ENCODE peak calls at places on chromosomes 5 and 9, in four cellular contexts. C is K562, U is WTC11, N is HepG2. F is an unnamed sample.

GRCh38 chr5:159330131-159330530 is at the start of gene IL12B:
- DNase-seq in C (no peak), N (no peak), U (no peak), F (no peak)

GRCh38 chr9:101727621-101728524 is 10.6 kb downstream of the GRIN3A start:
- DNase-seq in C (peak), U (peak), N (peak), F (peak)

GRCh38 chr5:159412284-159413046 is 82.2 kb upstream of the IL12B start:
- DNase-seq in C (no peak), N (no peak), U (no peak), F (no peak)

GRCh38 chr9:88692837-88693236 is 157.9 kb downstream of the NXNL2 start:
- DNase-seq in C (no peak), N (no peak), U (no peak), F (no peak)

GRCh38 chr9:129197978-129198736 is 20.1 kb upstream of the IER5L start:
- DNase-seq in N (no peak), C (no peak), U (no peak), F (no peak)

GRCh38 chr9:136295537-136296433 is 8.1 kb downstream of the CCDC187 start:
- DNase-seq in U (no peak), N (peak), C (no peak), F (no peak)

GRCh38 chr9:6640268-6641072 is 5.1 kb downstream of the GLDC start:
- DNase-seq in N (peak), U (no peak), C (no peak), F (no peak)

GRCh38 chr9:124251605-124252366 is 6.0 kb upstream of the NEK6 start:
- DNase-seq in N (no peak), C (no peak), U (no peak), F (no peak)

GRCh38 chr5:110112355-110112754 is 422.6 kb downstream of the MAN2A1 start:
- DNase-seq in C (no peak), N (no peak), U (no peak), F (no peak)

GRCh38 chr5:147819371-147819770 is 12.1 kb downstream of the SPINK1 start:
- DNase-seq in N (no peak), C (no peak), U (no peak), F (no peak)

GRCh38 chr9:124906966-124907365 is 33.9 kb downstream of the GOLGA1 start:
- DNase-seq in C (no peak), N (no peak), U (no peak), F (no peak)

GRCh38 chr9:92887880-92888338 is 10.1 kb upstream of the ZNF484 start:
- DNase-seq in C (no peak), U (no peak), N (no peak), F (no peak)

GRCh38 chr5:171562822-171563221 is 143.4 kb downstream of the FGF18 start:
- DNase-seq in C (no peak), U (no peak), N (no peak), F (no peak)

GRCh38 chr5:86579502-86579901 is 38.2 kb upstream of the COX7C start:
- DNase-seq in U (no peak), C (no peak), N (no peak), F (no peak)

GRCh38 chr9:73011346-73011745 is 58.5 kb upstream of the ALDH1A1 start:
- DNase-seq in U (no peak), N (no peak), C (no peak), F (no peak)

GRCh38 chr5:40827479-40827977 is 7.5 kb downstream of the RPL37 start:
- DNase-seq in C (no peak), U (no peak), N (no peak), F (no peak)

GRCh38 chr5:115069087-115069968 is 100.4 kb downstream of the TRIM36 start:
- DNase-seq in U (peak), N (peak), C (peak), F (peak)

GRCh38 chr9:122016309-122016708 is 76.8 kb downstream of the TTLL11 start:
- DNase-seq in U (no peak), N (no peak), C (no peak), F (no peak)

GRCh38 chr5:128196791-128197190 is 113.2 kb downstream of the SLC12A2 start:
- DNase-seq in U (no peak), C (no peak), N (no peak), F (no peak)

GRCh38 chr9:8653855-8654254 is 854.3 kb upstream of the DMAC1 start:
- DNase-seq in N (no peak), U (no peak), C (no peak), F (no peak)

GRCh38 chr9:21682981-21683380 is 119.5 kb upstream of the MTAP start:
- DNase-seq in N (no peak), C (no peak), U (no peak), F (no peak)

GRCh38 chr5:139808481-139809330 is 13.1 kb downstream of the PSD2 start:
- DNase-seq in C (peak), U (peak), N (no peak), F (no peak)

GRCh38 chr5:139805545-139805944 is 9.9 kb downstream of the PSD2 start:
- DNase-seq in N (no peak), C (no peak), U (no peak), F (no peak)

GRCh38 chr5:139807647-139808030 is 12.0 kb downstream of the PSD2 start:
- DNase-seq in N (no peak), C (no peak), U (no peak), F (no peak)

GRCh38 chr5:139806111-139806510 is 10.5 kb downstream of the PSD2 start:
- DNase-seq in U (no peak), N (no peak), C (no peak), F (no peak)

DNA sequence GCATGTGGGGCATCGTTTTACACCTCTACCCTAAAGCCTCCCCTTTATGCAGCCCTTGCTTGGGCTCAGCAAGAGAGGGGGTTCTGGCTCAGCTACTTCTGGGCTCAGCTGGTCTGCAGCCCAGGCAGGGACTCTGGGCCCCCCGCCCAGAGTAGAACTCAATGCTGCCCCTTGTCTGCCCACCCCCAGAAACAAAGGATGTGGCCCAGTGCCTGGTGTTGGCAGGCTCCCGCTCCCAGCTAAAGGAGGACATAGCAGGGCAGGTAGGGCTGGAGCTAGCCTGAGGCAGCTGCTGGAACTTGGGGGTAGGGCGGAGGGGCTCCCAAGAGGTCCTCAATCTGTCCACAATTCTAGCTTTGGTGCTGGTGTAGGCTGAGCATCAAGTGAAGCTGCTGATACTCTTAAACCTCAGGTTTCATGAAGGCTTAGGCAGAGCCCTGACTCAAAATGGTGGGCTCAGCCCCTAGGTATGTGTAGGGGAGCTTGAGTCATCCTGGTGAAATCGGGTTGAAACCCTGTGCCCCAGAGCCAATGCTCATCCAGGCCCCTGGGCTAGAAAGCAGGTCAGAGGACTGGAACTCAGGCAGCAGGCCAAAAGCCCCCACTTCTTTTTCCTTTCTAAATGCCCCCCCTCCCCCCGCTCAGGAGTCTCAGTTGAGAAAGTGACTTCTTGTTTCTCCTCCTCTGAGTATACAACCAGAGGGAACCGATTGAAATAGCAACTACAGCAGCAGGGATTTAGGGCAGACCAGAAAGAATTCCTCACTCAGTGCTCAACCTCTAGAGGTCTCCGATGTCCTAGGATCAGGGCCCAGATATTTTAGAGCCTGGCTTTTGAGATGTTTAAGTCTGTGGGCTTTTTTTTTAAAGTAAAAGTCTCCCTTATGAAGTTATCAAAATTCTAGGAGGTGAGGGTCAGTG is 11.4 kb downstream of the PSD2 start:
- DNase-seq in N (no peak), U (no peak), C (no peak), F (no peak)
- TF ChIP-seq FOXJ3 in N (no peak), U (no peak), C (no peak), F (no peak)

GRCh38 chr9:100561256-100561655 is 16.6 kb upstream of the CAVIN4 start:
- DNase-seq in N (no peak), C (no peak), U (no peak), F (no peak)
- TF ChIP-seq FOXJ3 in N (no peak), C (no peak), U (no peak), F (no peak)

DNA sequence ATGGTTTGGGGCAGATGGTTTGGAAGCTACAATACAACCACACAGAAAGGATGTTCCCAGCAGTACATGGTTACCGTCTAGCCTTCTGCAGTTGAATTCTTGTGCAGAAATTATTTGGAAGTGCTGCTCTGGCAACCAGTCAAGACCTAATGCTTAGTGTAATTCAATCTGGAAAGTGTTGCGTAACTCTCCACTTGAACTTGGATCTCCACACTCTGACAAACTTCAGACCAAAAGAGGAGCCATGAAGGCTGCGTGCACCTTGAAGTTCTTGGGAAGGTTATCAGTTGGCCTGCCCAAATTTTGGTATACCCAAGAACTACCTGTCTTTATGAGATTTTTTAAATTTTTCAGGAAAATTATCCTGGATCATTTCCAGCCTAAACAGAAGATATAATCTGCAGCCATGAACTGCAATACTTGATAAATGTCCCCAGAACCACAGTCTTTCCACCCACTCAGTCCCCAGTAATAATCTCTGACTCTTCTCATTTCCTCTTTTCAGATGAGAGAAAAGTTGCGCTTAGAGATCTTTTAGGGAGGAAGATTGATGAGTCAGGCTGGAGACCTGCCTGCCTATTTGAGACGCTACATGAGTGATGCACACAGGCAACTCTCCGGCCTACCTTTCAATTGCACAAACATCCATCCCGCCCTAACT is 159.9 kb downstream of the FANCC start:
- DNase-seq in N (peak), C (no peak), U (no peak), F (peak)
- TF ChIP-seq FOXJ3 in N (no peak), C (no peak), U (no peak), F (no peak)

DNA sequence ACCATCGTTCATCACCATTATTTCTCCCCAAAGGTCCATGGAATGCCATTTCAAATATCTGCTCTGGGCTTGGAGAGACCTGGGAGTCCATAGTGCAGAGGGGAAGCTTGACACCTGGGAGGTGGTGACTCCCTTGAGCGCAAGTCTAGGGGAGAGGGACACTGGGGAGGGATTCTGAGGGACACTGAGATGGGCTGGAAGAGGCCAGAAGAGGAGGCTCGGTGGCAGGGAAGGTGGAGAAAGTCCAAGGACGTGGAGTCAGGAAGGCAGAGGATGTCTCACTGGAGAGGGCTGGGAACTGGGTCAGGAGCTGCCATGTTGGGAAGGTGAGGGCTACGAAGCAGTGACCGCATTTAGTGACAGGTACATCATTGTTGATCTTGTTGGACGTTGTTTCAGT is 160.3 kb upstream of the MVB12B start:
- DNase-seq in U (no peak), C (no peak), N (no peak), F (no peak)
- TF ChIP-seq FOXJ3 in U (no peak), C (no peak), N (no peak), F (no peak)

DNA sequence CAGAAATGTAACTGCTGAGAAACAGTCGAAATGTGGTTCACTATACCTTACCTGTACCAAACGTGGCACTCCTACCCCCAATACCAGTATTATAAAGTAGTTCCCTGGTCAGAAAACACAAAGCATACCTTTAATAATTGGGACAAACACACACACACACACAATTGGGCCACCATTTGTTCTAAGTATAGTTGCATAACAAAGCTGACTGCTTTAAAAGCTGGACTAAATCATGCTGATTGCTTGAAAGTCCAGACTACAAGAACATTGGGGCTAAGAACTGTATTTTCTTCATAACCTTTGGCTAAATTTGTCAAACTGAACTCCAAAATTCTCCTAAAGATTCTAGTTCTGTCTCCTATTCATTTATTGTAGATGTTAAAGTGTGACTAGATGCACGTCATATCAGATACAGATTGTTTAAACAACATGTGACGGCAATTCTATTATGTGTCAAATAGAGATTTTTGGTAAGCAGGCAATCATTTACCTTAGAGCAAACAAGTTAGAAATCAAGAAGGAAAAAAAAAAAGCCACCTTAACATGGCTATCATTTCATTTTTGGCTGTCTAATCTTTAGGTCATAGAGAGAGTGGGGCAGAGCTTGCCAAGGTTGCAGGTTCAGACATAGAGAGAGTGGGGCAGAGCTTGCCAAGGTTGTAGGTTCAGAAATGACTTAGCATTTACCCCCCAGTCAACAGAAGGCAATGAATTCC is 265.1 kb downstream of the ARL15 start:
- DNase-seq in U (no peak), C (no peak), N (peak), F (no peak)
- TF ChIP-seq FOXJ3 in U (no peak), C (no peak), N (no peak), F (no peak)

GRCh38 chr9:91611582-91611981 is 187.9 kb upstream of the NFIL3 start:
- DNase-seq in C (no peak), U (no peak), N (no peak), F (no peak)
- TF ChIP-seq FOXJ3 in C (no peak), U (no peak), N (no peak), F (no peak)

GRCh38 chr5:15285901-15286583 is 213.9 kb upstream of the FBXL7 start:
- DNase-seq in U (no peak), N (no peak), C (no peak), F (no peak)
- TF ChIP-seq FOXJ3 in U (no peak), N (no peak), C (no peak), F (no peak)

GRCh38 chr5:149238540-149238939 is 33.1 kb upstream of the AFAP1L1 start:
- DNase-seq in N (no peak), U (no peak), C (peak), F (no peak)

GRCh38 chr5:149240354-149240998 is 31.2 kb upstream of the AFAP1L1 start:
- DNase-seq in C (no peak), N (no peak), U (no peak), F (no peak)

GRCh38 chr5:149239917-149240316 is 31.7 kb upstream of the AFAP1L1 start:
- DNase-seq in U (no peak), N (no peak), C (no peak), F (no peak)

GRCh38 chr5:149246906-149247305 is 24.8 kb upstream of the AFAP1L1 start:
- DNase-seq in N (no peak), C (no peak), U (no peak), F (no peak)

GRCh38 chr5:149242339-149242738 is 29.3 kb upstream of the AFAP1L1 start:
- DNase-seq in U (no peak), N (no peak), C (no peak), F (no peak)
- TF ChIP-seq FOXJ3 in U (no peak), N (no peak), C (no peak), F (no peak)